ENCODE peak calls at places on chromosome 3, in four cellular contexts. Q is AG09309, O is retinal pigment epithelial cell, R is GM10248. U is an unnamed sample.

GRCh38 chr3:193637831-193638230 is 44.8 kb downstream of the OPA1 start:
- DNase-seq in Q (no peak), O (no peak), R (no peak), U (no peak)

GRCh38 chr3:104564045-104564643 is 802.6 kb upstream of the ALCAM start:
- DNase-seq in Q (peak), O (no peak), R (no peak), U (peak)

GRCh38 chr3:8328971-8329370 is 172.7 kb upstream of the LMCD1 start:
- DNase-seq in Q (no peak), O (no peak), R (no peak), U (no peak)

GRCh38 chr3:97647441-97647840 is 117.1 kb upstream of the ARL6 start:
- DNase-seq in Q (no peak), O (no peak), R (no peak), U (no peak)

GRCh38 chr3:141370065-141370533 is 1.8 kb downstream of the ZBTB38 start:
- DNase-seq in Q (peak), O (peak), R (peak), U (no peak)

GRCh38 chr3:64623125-64623524 is 64.7 kb downstream of the ADAMTS9 start:
- DNase-seq in Q (no peak), O (no peak), R (no peak), U (no peak)

GRCh38 chr3:87491843-87492242 is 215.5 kb upstream of the POU1F1 start:
- DNase-seq in Q (no peak), O (no peak), R (no peak), U (no peak)

GRCh38 chr3:137460944-137461343 is 303.2 kb upstream of the SOX14 start:
- DNase-seq in Q (no peak), O (no peak), R (no peak), U (no peak)

GRCh38 chr3:14563946-14564539 is 23.9 kb upstream of the GRIP2 start:
- DNase-seq in Q (no peak), O (no peak), R (no peak), U (no peak)

GRCh38 chr3:114900908-114901307 is 246.2 kb downstream of the ZBTB20 start:
- DNase-seq in Q (no peak), O (no peak), R (no peak), U (no peak)

GRCh38 chr3:180284331-180285110 is 247.8 kb upstream of the PEX5L start:
- DNase-seq in Q (no peak), O (no peak), R (no peak), U (no peak)

GRCh38 chr3:10242182-10243065 is 5.8 kb upstream of the TATDN2 start:
- DNase-seq in Q (no peak), O (no peak), R (peak), U (no peak)

GRCh38 chr3:73683706-73684105 is 59.0 kb upstream of the PDZRN3 start:
- DNase-seq in Q (no peak), O (no peak), R (no peak), U (no peak)

GRCh38 chr3:138232705-138233364 is 45.7 kb downstream of the ARMC8 start:
- DNase-seq in Q (no peak), O (no peak), R (no peak), U (no peak)

GRCh38 chr3:18241837-18242236 is 183.3 kb downstream of the SATB1 start:
- DNase-seq in Q (no peak), O (no peak), R (no peak), U (no peak)

GRCh38 chr3:27160779-27161287 is 208.3 kb downstream of the NEK10 start:
- DNase-seq in Q (no peak), O (no peak), R (no peak), U (no peak)

GRCh38 chr3:28250999-28251398 is 9.6 kb downstream of the CMC1 start:
- DNase-seq in Q (no peak), O (no peak), R (no peak), U (no peak)

GRCh38 chr3:74523811-74524210 is 90.6 kb downstream of the CNTN3 start:
- DNase-seq in Q (no peak), O (peak), R (no peak), U (no peak)

GRCh38 chr3:66598168-66598567 is 97.3 kb upstream of the LRIG1 start:
- DNase-seq in Q (peak), O (no peak), R (no peak), U (no peak)

GRCh38 chr3:88003115-88003755 is 55.6 kb downstream of the CGGBP1 start:
- DNase-seq in Q (no peak), O (no peak), R (peak), U (peak)

GRCh38 chr3:143578810-143579425 is 269.4 kb downstream of the SLC9A9 start:
- DNase-seq in Q (no peak), O (no peak), R (no peak), U (no peak)

GRCh38 chr3:69671082-69671952 is 67.9 kb upstream of the MITF start:
- DNase-seq in Q (no peak), O (no peak), R (peak), U (no peak)

GRCh38 chr3:185225080-185225479 is 28.8 kb downstream of the EHHADH start:
- DNase-seq in Q (no peak), O (no peak), R (no peak), U (no peak)

GRCh38 chr3:189563841-189564563 is 67.2 kb upstream of the TP63 start:
- DNase-seq in Q (peak), O (no peak), R (peak), U (peak)

GRCh38 chr3:188170461-188171459 is 16.8 kb downstream of the LPP start:
- DNase-seq in Q (no peak), O (no peak), R (no peak), U (no peak)

GRCh38 chr3:113084777-113085176 is 94.0 kb downstream of the GTPBP8 start:
- DNase-seq in Q (peak), O (peak), R (no peak), U (peak)

GRCh38 chr3:195168009-195168759 is 102.8 kb downstream of the XXYLT1 start:
- DNase-seq in Q (no peak), O (no peak), R (no peak), U (no peak)

GRCh38 chr3:157836022-157836421 is 270.2 kb downstream of the SHOX2 start:
- DNase-seq in Q (no peak), O (no peak), R (no peak), U (no peak)

GRCh38 chr3:111714305-111714704 is 119.2 kb upstream of the ZBED2 start:
- DNase-seq in Q (no peak), O (no peak), R (no peak), U (no peak)

GRCh38 chr3:127820221-127820870 is 2.0 kb downstream of the MGLL start:
- DNase-seq in Q (no peak), O (no peak), R (no peak), U (no peak)
- TF ChIP-seq CTCF in Q (peak), O (no peak), R (no peak), U (peak)

GRCh38 chr3:29280675-29281264 is at the start of gene RBMS3:
- DNase-seq in Q (peak), O (peak), R (peak), U (peak)
- TF ChIP-seq CTCF in Q (peak), O (peak), R (peak), U (peak)

GRCh38 chr3:52372822-52373504 is 56.8 kb downstream of the DNAH1 start:
- DNase-seq in Q (no peak), O (no peak), R (peak), U (no peak)

GRCh38 chr3:52379610-52380009 is 63.5 kb downstream of the DNAH1 start:
- DNase-seq in Q (no peak), O (no peak), R (no peak), U (no peak)

GRCh38 chr3:52373676-52374075 is 57.6 kb downstream of the DNAH1 start:
- DNase-seq in Q (no peak), O (no peak), R (no peak), U (no peak)

GRCh38 chr3:52380023-52380422 is 63.9 kb downstream of the DNAH1 start:
- DNase-seq in Q (no peak), O (no peak), R (no peak), U (no peak)

GRCh38 chr3:52374173-52374572 is 58.1 kb downstream of the DNAH1 start:
- DNase-seq in Q (no peak), O (no peak), R (no peak), U (no peak)
- TF ChIP-seq CTCF in Q (no peak), O (no peak), R (no peak), U (no peak)

GRCh38 chr3:58249358-58250092 is 11.9 kb downstream of the ABHD6 start:
- DNase-seq in Q (no peak), O (no peak), R (no peak), U (no peak)
- TF ChIP-seq CTCF in Q (peak), O (peak), R (no peak), U (peak)

DNA sequence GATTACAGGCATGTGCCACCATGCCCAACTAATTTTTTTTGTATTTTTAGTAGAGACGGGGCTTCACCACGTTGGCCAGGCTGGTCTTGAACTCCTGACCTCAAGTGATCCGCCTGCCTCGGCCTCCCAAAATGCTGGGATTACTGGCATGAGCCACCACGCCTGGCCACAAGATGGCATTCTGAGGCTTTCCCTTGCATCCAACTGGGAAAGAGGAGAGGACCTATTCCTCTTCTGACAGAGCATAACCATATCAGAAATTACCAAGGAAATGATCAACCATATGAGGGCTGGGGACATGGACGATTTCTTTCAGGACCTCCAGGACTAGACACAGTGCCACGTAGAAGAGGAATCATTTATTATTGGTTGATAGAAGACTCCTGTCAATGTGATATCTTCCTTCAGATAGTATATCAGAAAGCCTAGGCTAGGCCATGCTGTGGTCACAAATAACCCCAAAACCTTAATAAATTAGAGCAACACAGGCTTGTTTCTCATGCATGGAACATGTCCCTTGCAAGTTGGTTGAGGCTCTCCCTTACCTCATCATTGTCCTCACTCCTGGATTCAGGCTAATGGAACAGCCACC is 372.3 kb upstream of the IL12A start:
- DNase-seq in Q (no peak), O (no peak), R (no peak), U (no peak)
- TF ChIP-seq CTCF in Q (peak), O (peak), R (no peak), U (peak)

GRCh38 chr3:45580142-45580541 is 14.4 kb upstream of the LIMD1 start:
- DNase-seq in Q (no peak), O (no peak), R (no peak), U (no peak)
- TF ChIP-seq CTCF in Q (no peak), O (no peak), R (no peak), U (no peak)

GRCh38 chr3:148716657-148717056 is 19.0 kb downstream of the AGTR1 start:
- DNase-seq in Q (no peak), O (no peak), R (no peak), U (no peak)
- TF ChIP-seq CTCF in Q (no peak), O (no peak), R (no peak), U (peak)

GRCh38 chr3:166446291-166446690 is 609.1 kb upstream of the BCHE start:
- DNase-seq in Q (no peak), O (no peak), R (no peak), U (peak)
- TF ChIP-seq CTCF in Q (no peak), O (no peak), R (no peak), U (no peak)

GRCh38 chr3:186589115-186589514 is 18.6 kb downstream of the DNAJB11 start:
- DNase-seq in Q (no peak), O (no peak), R (no peak), U (no peak)
- TF ChIP-seq CTCF in Q (no peak), O (peak), R (no peak), U (peak)

U was measured in AG04450.